ENCODE peak calls at places on chromosomes 1 and 21, in eight cellular contexts. One of them, this sample, is unnamed.

GRCh38 chr1:231139125-231139649 is 22.7 kb upstream of the TRIM67 start:
- DNase-seq in ecto neural progenitor cell: no peak
- DNase-seq in GM06990: no peak
- DNase-seq in thoracic aorta: no peak
- DNase-seq in fibroblast of mammary gland: peak; percentile 57
- DNase-seq in stimulated activated CD4-positive, alpha-beta T cell treated with anti-CD3 and anti-CD28 coated beads, Interleukin-4, amount 100 ng/mL, for 48 hours: no peak
- DNase-seq in hepatocyte: peak; percentile 6
- DNase-seq in NCI-H345: no peak
- DNase-seq in this sample: no peak

GRCh38 chr1:18491168-18491567 is 10.4 kb downstream of the KLHDC7A start:
- DNase-seq in ecto neural progenitor cell: no peak
- DNase-seq in GM06990: no peak
- DNase-seq in thoracic aorta: no peak
- DNase-seq in fibroblast of mammary gland: no peak
- DNase-seq in stimulated activated CD4-positive, alpha-beta T cell treated with anti-CD3 and anti-CD28 coated beads, Interleukin-4, amount 100 ng/mL, for 48 hours: no peak
- DNase-seq in hepatocyte: no peak
- DNase-seq in NCI-H345: no peak
- DNase-seq in this sample: no peak

GRCh38 chr1:113976609-113977278 is 2.5 kb upstream of the OLFML3 start:
- DNase-seq in ecto neural progenitor cell: peak; percentile 66
- DNase-seq in GM06990: no peak
- DNase-seq in thoracic aorta: no peak
- DNase-seq in fibroblast of mammary gland: peak; percentile 60
- DNase-seq in stimulated activated CD4-positive, alpha-beta T cell treated with anti-CD3 and anti-CD28 coated beads, Interleukin-4, amount 100 ng/mL, for 48 hours: no peak
- DNase-seq in hepatocyte: peak; percentile 47
- DNase-seq in NCI-H345: no peak
- DNase-seq in this sample: no peak

GRCh38 chr1:94428441-94428840 is 10.3 kb downstream of the ABCD3 start:
- DNase-seq in ecto neural progenitor cell: no peak
- DNase-seq in GM06990: no peak
- DNase-seq in thoracic aorta: no peak
- DNase-seq in fibroblast of mammary gland: no peak
- DNase-seq in stimulated activated CD4-positive, alpha-beta T cell treated with anti-CD3 and anti-CD28 coated beads, Interleukin-4, amount 100 ng/mL, for 48 hours: no peak
- DNase-seq in hepatocyte: no peak
- DNase-seq in NCI-H345: no peak
- DNase-seq in this sample: no peak

GRCh38 chr1:217562229-217562878 is 68.5 kb downstream of the GPATCH2 start:
- DNase-seq in ecto neural progenitor cell: no peak
- DNase-seq in GM06990: no peak
- DNase-seq in thoracic aorta: no peak
- DNase-seq in fibroblast of mammary gland: peak; percentile 86
- DNase-seq in stimulated activated CD4-positive, alpha-beta T cell treated with anti-CD3 and anti-CD28 coated beads, Interleukin-4, amount 100 ng/mL, for 48 hours: no peak
- DNase-seq in hepatocyte: no peak
- DNase-seq in NCI-H345: no peak
- DNase-seq in this sample: no peak

GRCh38 chr1:181086926-181087325 is 1.6 kb upstream of the IER5 start:
- DNase-seq in ecto neural progenitor cell: no peak
- DNase-seq in GM06990: no peak
- DNase-seq in thoracic aorta: no peak
- DNase-seq in fibroblast of mammary gland: peak; percentile 87
- DNase-seq in stimulated activated CD4-positive, alpha-beta T cell treated with anti-CD3 and anti-CD28 coated beads, Interleukin-4, amount 100 ng/mL, for 48 hours: no peak
- DNase-seq in hepatocyte: no peak
- DNase-seq in NCI-H345: no peak
- DNase-seq in this sample: no peak

GRCh38 chr1:18239671-18240070 is 132.1 kb downstream of the IGSF21 start:
- DNase-seq in ecto neural progenitor cell: no peak
- DNase-seq in GM06990: no peak
- DNase-seq in thoracic aorta: no peak
- DNase-seq in fibroblast of mammary gland: no peak
- DNase-seq in stimulated activated CD4-positive, alpha-beta T cell treated with anti-CD3 and anti-CD28 coated beads, Interleukin-4, amount 100 ng/mL, for 48 hours: no peak
- DNase-seq in hepatocyte: no peak
- DNase-seq in NCI-H345: no peak
- DNase-seq in this sample: no peak

GRCh38 chr1:212816567-212817278 is 25.0 kb downstream of the TATDN3 start:
- DNase-seq in ecto neural progenitor cell: no peak
- DNase-seq in GM06990: no peak
- DNase-seq in thoracic aorta: no peak
- DNase-seq in fibroblast of mammary gland: no peak
- DNase-seq in stimulated activated CD4-positive, alpha-beta T cell treated with anti-CD3 and anti-CD28 coated beads, Interleukin-4, amount 100 ng/mL, for 48 hours: no peak
- DNase-seq in hepatocyte: no peak
- DNase-seq in NCI-H345: no peak
- DNase-seq in this sample: no peak

GRCh38 chr1:76433528-76433927 is 359.0 kb downstream of the ST6GALNAC3 start:
- DNase-seq in ecto neural progenitor cell: no peak
- DNase-seq in GM06990: no peak
- DNase-seq in thoracic aorta: no peak
- DNase-seq in fibroblast of mammary gland: peak; percentile 19
- DNase-seq in stimulated activated CD4-positive, alpha-beta T cell treated with anti-CD3 and anti-CD28 coated beads, Interleukin-4, amount 100 ng/mL, for 48 hours: no peak
- DNase-seq in hepatocyte: no peak
- DNase-seq in NCI-H345: no peak
- DNase-seq in this sample: no peak

GRCh38 chr1:71796044-71796443 is 486.3 kb downstream of the NEGR1 start:
- DNase-seq in ecto neural progenitor cell: no peak
- DNase-seq in GM06990: no peak
- DNase-seq in thoracic aorta: no peak
- DNase-seq in fibroblast of mammary gland: no peak
- DNase-seq in stimulated activated CD4-positive, alpha-beta T cell treated with anti-CD3 and anti-CD28 coated beads, Interleukin-4, amount 100 ng/mL, for 48 hours: no peak
- DNase-seq in hepatocyte: peak; percentile 4
- DNase-seq in NCI-H345: peak; percentile 21
- DNase-seq in this sample: no peak

GRCh38 chr1:228802386-228803221 is 67.3 kb downstream of the RHOU start:
- DNase-seq in ecto neural progenitor cell: peak; percentile 6
- DNase-seq in GM06990: no peak
- DNase-seq in thoracic aorta: no peak
- DNase-seq in fibroblast of mammary gland: peak; percentile 56
- DNase-seq in stimulated activated CD4-positive, alpha-beta T cell treated with anti-CD3 and anti-CD28 coated beads, Interleukin-4, amount 100 ng/mL, for 48 hours: no peak
- DNase-seq in hepatocyte: peak; percentile 59
- DNase-seq in NCI-H345: peak; percentile 53
- DNase-seq in this sample: no peak

GRCh38 chr1:109639063-109639840 is 16.6 kb upstream of the GSTM4 start:
- DNase-seq in ecto neural progenitor cell: peak; percentile 43
- DNase-seq in GM06990: no peak
- DNase-seq in thoracic aorta: no peak
- DNase-seq in fibroblast of mammary gland: no peak
- DNase-seq in stimulated activated CD4-positive, alpha-beta T cell treated with anti-CD3 and anti-CD28 coated beads, Interleukin-4, amount 100 ng/mL, for 48 hours: no peak
- DNase-seq in hepatocyte: no peak
- DNase-seq in NCI-H345: no peak
- DNase-seq in this sample: no peak

GRCh38 chr1:156697481-156697880 is 7.9 kb downstream of the CRABP2 start:
- DNase-seq in ecto neural progenitor cell: no peak
- DNase-seq in GM06990: no peak
- DNase-seq in thoracic aorta: no peak
- DNase-seq in fibroblast of mammary gland: no peak
- DNase-seq in stimulated activated CD4-positive, alpha-beta T cell treated with anti-CD3 and anti-CD28 coated beads, Interleukin-4, amount 100 ng/mL, for 48 hours: no peak
- DNase-seq in hepatocyte: no peak
- DNase-seq in NCI-H345: peak; percentile 51
- DNase-seq in this sample: no peak

GRCh38 chr1:1182491-1183220 is 9.0 kb downstream of the TTLL10 start:
- DNase-seq in ecto neural progenitor cell: no peak
- DNase-seq in GM06990: peak; percentile 3
- DNase-seq in thoracic aorta: no peak
- DNase-seq in fibroblast of mammary gland: no peak
- DNase-seq in stimulated activated CD4-positive, alpha-beta T cell treated with anti-CD3 and anti-CD28 coated beads, Interleukin-4, amount 100 ng/mL, for 48 hours: no peak
- DNase-seq in hepatocyte: no peak
- DNase-seq in NCI-H345: no peak
- DNase-seq in this sample: no peak

GRCh38 chr1:155012052-155012546 is 9.5 kb downstream of the ZBTB7B start:
- DNase-seq in ecto neural progenitor cell: peak; percentile 88
- DNase-seq in GM06990: no peak
- DNase-seq in thoracic aorta: peak; percentile 46
- DNase-seq in fibroblast of mammary gland: peak; percentile 77
- DNase-seq in stimulated activated CD4-positive, alpha-beta T cell treated with anti-CD3 and anti-CD28 coated beads, Interleukin-4, amount 100 ng/mL, for 48 hours: peak; percentile 42
- DNase-seq in hepatocyte: peak; percentile 67
- DNase-seq in NCI-H345: peak; percentile 74
- DNase-seq in this sample: no peak

GRCh38 chr21:38289697-38290096 is 32.9 kb downstream of the KCNJ15 start:
- DNase-seq in ecto neural progenitor cell: no peak
- DNase-seq in GM06990: no peak
- DNase-seq in thoracic aorta: no peak
- DNase-seq in fibroblast of mammary gland: peak; percentile 100
- DNase-seq in stimulated activated CD4-positive, alpha-beta T cell treated with anti-CD3 and anti-CD28 coated beads, Interleukin-4, amount 100 ng/mL, for 48 hours: no peak
- DNase-seq in hepatocyte: peak; percentile 27
- DNase-seq in NCI-H345: no peak
- DNase-seq in this sample: no peak

GRCh38 chr1:239811211-239811902 is 280.3 kb upstream of the FMN2 start:
- DNase-seq in ecto neural progenitor cell: peak; percentile 56
- DNase-seq in GM06990: no peak
- DNase-seq in thoracic aorta: no peak
- DNase-seq in fibroblast of mammary gland: no peak
- DNase-seq in stimulated activated CD4-positive, alpha-beta T cell treated with anti-CD3 and anti-CD28 coated beads, Interleukin-4, amount 100 ng/mL, for 48 hours: peak; percentile 14
- DNase-seq in hepatocyte: no peak
- DNase-seq in NCI-H345: no peak
- DNase-seq in this sample: peak; percentile 3

GRCh38 chr1:66532798-66533783 is 862 bp upstream of the SGIP1 start:
- DNase-seq in ecto neural progenitor cell: no peak
- DNase-seq in GM06990: no peak
- DNase-seq in thoracic aorta: no peak
- DNase-seq in fibroblast of mammary gland: peak; percentile 92
- DNase-seq in stimulated activated CD4-positive, alpha-beta T cell treated with anti-CD3 and anti-CD28 coated beads, Interleukin-4, amount 100 ng/mL, for 48 hours: no peak
- DNase-seq in hepatocyte: peak; percentile 43
- DNase-seq in NCI-H345: peak; percentile 91
- DNase-seq in this sample: no peak

GRCh38 chr1:109537450-109538178 is 2.1 kb upstream of the GPR61 start:
- DNase-seq in ecto neural progenitor cell: no peak
- DNase-seq in GM06990: no peak
- DNase-seq in thoracic aorta: no peak
- DNase-seq in fibroblast of mammary gland: no peak
- DNase-seq in stimulated activated CD4-positive, alpha-beta T cell treated with anti-CD3 and anti-CD28 coated beads, Interleukin-4, amount 100 ng/mL, for 48 hours: no peak
- DNase-seq in hepatocyte: no peak
- DNase-seq in NCI-H345: no peak
- DNase-seq in this sample: no peak

GRCh38 chr1:160070243-160071163 is 543 bp upstream of the KCNJ10 start:
- DNase-seq in ecto neural progenitor cell: peak; percentile 92
- DNase-seq in GM06990: peak; percentile 68
- DNase-seq in thoracic aorta: peak; percentile 59
- DNase-seq in fibroblast of mammary gland: peak; percentile 36
- DNase-seq in stimulated activated CD4-positive, alpha-beta T cell treated with anti-CD3 and anti-CD28 coated beads, Interleukin-4, amount 100 ng/mL, for 48 hours: peak; percentile 41
- DNase-seq in hepatocyte: peak; percentile 75
- DNase-seq in NCI-H345: peak; percentile 72
- DNase-seq in this sample: peak; percentile 40

GRCh38 chr1:54971317-54971791 is 9.1 kb upstream of the TMEM61 start:
- DNase-seq in ecto neural progenitor cell: peak; percentile 17
- DNase-seq in GM06990: peak; percentile 66
- DNase-seq in thoracic aorta: no peak
- DNase-seq in fibroblast of mammary gland: peak; percentile 17
- DNase-seq in stimulated activated CD4-positive, alpha-beta T cell treated with anti-CD3 and anti-CD28 coated beads, Interleukin-4, amount 100 ng/mL, for 48 hours: no peak
- DNase-seq in hepatocyte: peak; percentile 56
- DNase-seq in NCI-H345: no peak
- DNase-seq in this sample: no peak

This sample was measured in central memory CD4-positive, alpha-beta T cell.